ENCODE peak calls at places on chromosome 11, in ten cellular contexts. D is neuronal stem cell, Z is body of pancreas, F is stomach, W is GM23248, O is left ventricle myocardium inferior, C is DND-41, A is mammary epithelial cell, R is IMR-90, L is pancreas. M is an unnamed sample.
A peak's percentile ranks its signal among the peaks of the same experiment; 100 is the strongest.

GRCh38 chr11:114195981-114196731 is 100.0 kb upstream of the NNMT start:
- DNase-seq in A (peak; percentile 34), L (no peak), O (no peak), D (no peak), C (no peak), R (no peak), Z (peak; percentile 64), W (peak; percentile 13), F (peak; percentile 78), M (no peak)

GRCh38 chr11:532512-533048 is 2.8 kb downstream of the HRAS start:
- DNase-seq in A (no peak), L (no peak), R (no peak), Z (peak; percentile 13), O (no peak), C (no peak), D (no peak), W (no peak), F (no peak), M (no peak)

GRCh38 chr11:5204787-5205186 is 4.3 kb upstream of the OR51V1 start:
- DNase-seq in F (no peak), R (peak; percentile 90), D (peak; percentile 44), Z (no peak), W (peak; percentile 80), C (no peak), O (no peak), L (no peak), A (peak; percentile 58), M (no peak)

GRCh38 chr11:64220798-64221197 is 5.2 kb downstream of the TRPT1 start:
- DNase-seq in A (no peak), L (no peak), D (no peak), Z (no peak), W (no peak), C (no peak), R (no peak), F (no peak), O (no peak), M (no peak)

GRCh38 chr11:20355221-20356219 is 8.0 kb upstream of the HTATIP2 start:
- DNase-seq in L (no peak), D (no peak), F (peak; percentile 35), R (peak; percentile 58), W (peak; percentile 72), Z (peak; percentile 46), A (peak; percentile 42), C (peak; percentile 39), O (no peak), M (peak; percentile 49)

GRCh38 chr11:25860677-25861445 is 471.1 kb upstream of the ANO3 start:
- DNase-seq in A (no peak), Z (no peak), D (no peak), L (no peak), F (no peak), O (no peak), C (no peak), R (peak; percentile 15), W (peak; percentile 1), M (no peak)

GRCh38 chr11:35173011-35173511 is 34.1 kb downstream of the CD44 start:
- DNase-seq in A (no peak), W (no peak), R (peak; percentile 42), O (no peak), F (peak; percentile 34), Z (peak; percentile 68), L (peak; percentile 67), D (no peak), C (no peak), M (no peak)

GRCh38 chr11:58616594-58616993 is 5.9 kb upstream of the CNTF start:
- DNase-seq in F (no peak), R (peak; percentile 95), D (no peak), O (peak; percentile 35), Z (peak; percentile 74), C (no peak), A (peak; percentile 69), L (peak; percentile 62), W (peak; percentile 92), M (no peak)

GRCh38 chr11:91913407-91913806 is 311.2 kb upstream of the FAT3 start:
- DNase-seq in F (no peak), L (no peak), D (no peak), O (no peak), W (no peak), Z (no peak), R (no peak), A (no peak), C (peak; percentile 5), M (no peak)

GRCh38 chr11:116415095-116415494 is 357.7 kb downstream of the BUD13 start:
- DNase-seq in C (no peak), L (no peak), R (no peak), D (no peak), A (no peak), F (no peak), O (no peak), W (no peak), Z (no peak), M (no peak)

GRCh38 chr11:115489466-115489865 is 14.7 kb downstream of the CADM1 start:
- DNase-seq in W (no peak), A (no peak), L (no peak), R (no peak), O (no peak), D (no peak), C (no peak), Z (no peak), F (no peak), M (no peak)

GRCh38 chr11:117828641-117829368 is 4.3 kb upstream of the FXYD2 start:
- DNase-seq in Z (peak; percentile 50), F (peak; percentile 42), W (peak; percentile 45), C (peak; percentile 99), L (no peak), A (peak; percentile 64), O (peak; percentile 62), R (peak; percentile 76), D (no peak), M (peak; percentile 79)

GRCh38 chr11:117830072-117830471 is 5.5 kb upstream of the FXYD2 start:
- DNase-seq in R (no peak), F (peak; percentile 22), D (no peak), A (no peak), Z (no peak), O (no peak), W (no peak), C (no peak), L (no peak), M (no peak)

GRCh38 chr11:117830674-117831351 is 6.3 kb upstream of the FXYD2 start:
- DNase-seq in F (peak; percentile 25), C (peak; percentile 69), W (no peak), R (no peak), D (no peak), Z (no peak), O (no peak), A (no peak), L (no peak), M (no peak)

GRCh38 chr11:117827521-117828511 is 3.3 kb upstream of the FXYD2 start:
- DNase-seq in D (no peak), W (no peak), R (no peak), L (no peak), A (no peak), O (no peak), C (peak; percentile 85), Z (peak; percentile 47), F (peak; percentile 24), M (no peak)

DNA sequence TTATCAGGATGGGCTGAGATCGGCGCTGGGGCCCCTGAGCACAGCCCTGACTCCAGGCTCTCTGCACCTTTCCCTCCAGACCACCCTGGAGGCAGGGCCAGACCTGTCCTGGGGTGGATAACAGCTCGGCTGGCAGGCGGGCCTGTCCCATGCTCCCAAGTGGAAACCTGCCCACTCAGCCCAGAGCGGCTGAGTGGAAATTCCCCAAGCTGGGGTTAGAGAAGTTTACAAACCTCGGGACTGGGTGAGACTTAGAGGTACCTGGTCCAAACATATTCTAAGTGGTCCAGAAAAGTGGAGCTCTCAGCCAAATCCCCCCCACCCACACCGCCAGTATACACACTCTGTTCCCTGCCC is 4.8 kb upstream of the FXYD2 start:
- DNase-seq in R (no peak), A (no peak), C (no peak), L (no peak), O (no peak), Z (peak; percentile 27), W (no peak), F (no peak), D (no peak), M (no peak)
- H3K4me1 ChIP-seq in R (peaks cover 7% of the 10 kb centered on the region), A (peaks cover 23% of the 10 kb centered on the region), C (peaks cover 91% of the 10 kb centered on the region), L (peaks cover 12% of the 10 kb centered on the region), O (peaks cover 65% of the 10 kb centered on the region), Z (peaks cover 91% of the 10 kb centered on the region), W (no peaks in the 10 kb centered on the region), F (peaks cover 64% of the 10 kb centered on the region), D (no peaks in the 10 kb centered on the region), M (peaks cover 10% of the 10 kb centered on the region)

DNA sequence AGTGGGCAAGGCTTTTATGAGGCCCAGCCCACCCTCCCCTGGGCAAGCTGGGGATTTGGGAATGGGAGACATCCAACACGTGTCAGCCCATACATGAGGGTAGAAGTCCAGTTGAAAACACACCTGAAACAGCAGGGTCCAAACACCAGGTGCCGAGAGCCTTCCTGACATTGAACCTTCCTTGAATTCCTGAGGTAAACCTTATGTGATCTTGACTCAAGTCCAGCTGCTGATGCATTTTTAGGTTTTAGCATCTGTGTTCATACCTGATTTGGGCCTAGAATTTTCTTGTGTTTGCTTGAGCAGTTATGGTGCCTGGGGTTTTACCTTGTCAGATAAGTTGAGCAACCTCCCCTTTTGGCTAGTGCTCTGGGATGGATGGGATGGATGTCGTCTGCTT is 66.3 kb downstream of the CDKN1C start:
- DNase-seq in L (no peak), A (no peak), O (no peak), F (no peak), D (no peak), W (no peak), C (no peak), Z (no peak), R (no peak), M (no peak)
- H3K9me3 ChIP-seq in L (no peaks in the 10 kb centered on the region), A (peaks cover 20% of the 10 kb centered on the region), O (peaks cover 33% of the 10 kb centered on the region), F (no peaks in the 10 kb centered on the region), D (peaks cover 13% of the 10 kb centered on the region), W (no peaks in the 10 kb centered on the region), C (peaks cover 55% of the 10 kb centered on the region), Z (no peaks in the 10 kb centered on the region), R (peaks cover 15% of the 10 kb centered on the region), M (no peaks in the 10 kb centered on the region)

GRCh38 chr11:111439905-111440304 is 60.8 kb upstream of the POU2AF1 start:
- DNase-seq in W (no peak), A (no peak), C (no peak), D (no peak), Z (no peak), R (no peak), F (no peak), L (no peak), O (no peak), M (no peak)
- H3K4me1 ChIP-seq in W (peaks cover 7% of the 10 kb centered on the region), A (no peaks in the 10 kb centered on the region), C (peaks cover 63% of the 10 kb centered on the region), D (no peaks in the 10 kb centered on the region), Z (peaks cover 41% of the 10 kb centered on the region), R (peaks cover 11% of the 10 kb centered on the region), F (peaks cover 24% of the 10 kb centered on the region), L (peaks cover 13% of the 10 kb centered on the region), O (no peaks in the 10 kb centered on the region), M (no peaks in the 10 kb centered on the region)

DNA sequence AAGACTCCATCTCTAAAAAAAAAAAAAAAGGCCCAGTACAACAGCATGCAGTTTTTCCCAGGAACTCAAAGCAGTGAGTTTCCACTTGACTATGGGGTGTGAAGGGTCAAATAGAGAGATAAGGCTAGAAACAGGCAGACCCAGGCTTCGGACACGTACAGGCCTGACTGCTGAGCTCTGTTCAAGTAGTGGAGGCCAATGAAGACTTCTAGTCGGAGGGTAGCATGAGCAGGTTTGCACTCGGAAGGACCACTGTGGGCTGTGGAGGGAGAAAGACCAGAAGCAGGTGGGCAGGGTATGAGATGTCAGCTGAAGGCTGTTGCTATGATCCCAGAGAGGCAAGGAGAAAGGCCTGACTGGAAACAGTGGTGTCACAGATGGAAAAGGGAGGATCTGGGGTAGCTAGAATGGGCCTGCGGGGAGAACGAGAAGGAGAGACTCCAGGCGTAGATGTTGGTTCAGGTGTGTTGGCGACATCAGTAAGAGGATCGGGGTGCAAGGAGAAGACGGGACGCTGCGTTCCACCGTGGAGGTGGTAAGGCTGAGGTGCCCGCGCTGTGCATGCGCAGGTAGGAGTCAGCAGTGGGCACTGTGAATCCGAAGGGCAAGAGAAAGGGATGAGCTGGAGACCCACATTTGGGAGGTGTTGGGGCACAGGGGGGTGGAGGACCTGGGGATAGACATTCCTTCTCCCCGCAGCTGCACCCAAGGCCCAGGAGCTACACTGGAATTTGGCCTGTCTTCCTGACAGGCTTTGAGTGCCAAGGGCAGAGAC is 49.4 kb upstream of the RAB1B start:
- DNase-seq in Z (no peak), O (no peak), D (no peak), F (no peak), R (no peak), C (no peak), A (no peak), L (no peak), W (no peak), M (no peak)
- H3K9me3 ChIP-seq in Z (no peaks in the 10 kb centered on the region), O (no peaks in the 10 kb centered on the region), D (no peaks in the 10 kb centered on the region), F (no peaks in the 10 kb centered on the region), R (no peaks in the 10 kb centered on the region), C (no peaks in the 10 kb centered on the region), A (no peaks in the 10 kb centered on the region), L (no peaks in the 10 kb centered on the region), W (no peaks in the 10 kb centered on the region), M (no peaks in the 10 kb centered on the region)

M was measured in BE2C.